ENCODE peak calls at places on chromosome 21, in six cellular contexts. S is retinal pigment epithelial cell, J is AG10803, I is GM06990, F is BJ, Y is endodermal cell. U is an unnamed sample.

GRCh38 chr21:33101300-33102005 is 31.5 kb downstream of the OLIG1 start:
- DNase-seq in S (no peak), J (no peak), I (peak; percentile 37), F (no peak), Y (peak; percentile 65), U (no peak)

GRCh38 chr21:16535100-16535418 is 805.3 kb downstream of the USP25 start:
- DNase-seq in S (peak; percentile 14), J (peak; percentile 83), I (no peak), F (no peak), Y (no peak), U (peak; percentile 57)

GRCh38 chr21:44306926-44307687 is 7.3 kb downstream of the PFKL start:
- DNase-seq in S (peak; percentile 82), J (peak; percentile 11), I (no peak), F (no peak), Y (no peak), U (no peak)

GRCh38 chr21:27298465-27298864 is 331.6 kb upstream of the ADAMTS5 start:
- DNase-seq in S (no peak), J (peak; percentile 57), I (no peak), F (no peak), Y (no peak), U (no peak)

GRCh38 chr21:20875741-20876140 is 122.5 kb upstream of the NCAM2 start:
- DNase-seq in S (no peak), J (no peak), I (no peak), F (no peak), Y (no peak), U (no peak)

GRCh38 chr21:35423694-35424093 is 374.6 kb upstream of the RUNX1 start:
- DNase-seq in S (no peak), J (peak; percentile 86), I (no peak), F (no peak), Y (no peak), U (no peak)

GRCh38 chr21:28257276-28257675 is 735.4 kb downstream of the LTN1 start:
- DNase-seq in S (no peak), J (peak; percentile 16), I (no peak), F (no peak), Y (no peak), U (no peak)

GRCh38 chr21:36709868-36710728 is 11.2 kb downstream of the SIM2 start:
- DNase-seq in S (no peak), J (no peak), I (no peak), F (no peak), Y (peak; percentile 74), U (no peak)

GRCh38 chr21:37552496-37553399 is 186.2 kb downstream of the DYRK1A start:
- DNase-seq in S (no peak), J (no peak), I (no peak), F (no peak), Y (peak; percentile 29), U (no peak)

GRCh38 chr21:35573472-35574389 is 486.6 kb downstream of the SETD4 start:
- DNase-seq in S (no peak), J (peak; percentile 55), I (no peak), F (no peak), Y (no peak), U (no peak)

GRCh38 chr21:8998946-8999681 is 1522.3 kb upstream of the TPTE start:
- DNase-seq in S (no peak), J (no peak), I (no peak), F (no peak), Y (no peak), U (no peak)

GRCh38 chr21:46421756-46422555 is 36.7 kb upstream of the DIP2A start:
- DNase-seq in S (no peak), J (no peak), I (no peak), F (no peak), Y (no peak), U (no peak)

GRCh38 chr21:36966846-36967657 is 583 bp upstream of the HLCS start:
- DNase-seq in S (no peak), J (no peak), I (no peak), F (no peak), Y (peak; percentile 87), U (no peak)

GRCh38 chr21:46619846-46620245 is 15.0 kb upstream of the S100B start:
- DNase-seq in S (no peak), J (peak; percentile 25), I (no peak), F (no peak), Y (no peak), U (no peak)

GRCh38 chr21:35528109-35529042 is 479.3 kb upstream of the RUNX1 start:
- DNase-seq in S (no peak), J (no peak), I (peak; percentile 47), F (no peak), Y (no peak), U (no peak)

GRCh38 chr21:33384851-33385331 is 18.3 kb upstream of the IFNGR2 start:
- DNase-seq in S (no peak), J (no peak), I (no peak), F (no peak), Y (no peak), U (peak; percentile 46)

GRCh38 chr21:46622226-46622625 is 13.2 kb upstream of the PRMT2 start:
- DNase-seq in S (peak; percentile 63), J (no peak), I (no peak), F (no peak), Y (no peak), U (no peak)

GRCh38 chr21:41625428-41625827 is 117.5 kb upstream of the TMPRSS2 start:
- DNase-seq in S (no peak), J (no peak), I (no peak), F (no peak), Y (no peak), U (no peak)

GRCh38 chr21:36695671-36696389 is 3.1 kb upstream of the SIM2 start:
- DNase-seq in S (no peak), J (no peak), I (no peak), F (no peak), Y (peak; percentile 86), U (no peak)

GRCh38 chr21:34807146-34807880 is 138.5 kb downstream of the CLIC6 start:
- DNase-seq in S (peak; percentile 98), J (peak; percentile 92), I (peak; percentile 40), F (peak; percentile 70), Y (peak; percentile 73), U (peak; percentile 98)

GRCh38 chr21:41643246-41643966 is 123.4 kb downstream of the RIPK4 start:
- DNase-seq in S (peak; percentile 91), J (no peak), I (no peak), F (no peak), Y (no peak), U (no peak)

GRCh38 chr21:43957629-43958362 is 54.3 kb upstream of the TRAPPC10 start:
- DNase-seq in S (no peak), J (no peak), I (peak; percentile 46), F (no peak), Y (no peak), U (no peak)

GRCh38 chr21:35616090-35616489 is 444.2 kb downstream of the SETD4 start:
- DNase-seq in S (peak; percentile 33), J (peak; percentile 75), I (no peak), F (peak; percentile 47), Y (no peak), U (no peak)

GRCh38 chr21:34130598-34130985 is 57.2 kb downstream of the MRPS6 start:
- DNase-seq in S (no peak), J (no peak), I (no peak), F (no peak), Y (no peak), U (no peak)

GRCh38 chr21:23384679-23385078 is 2222.6 kb downstream of the MRPL39 start:
- DNase-seq in S (no peak), J (no peak), I (no peak), F (no peak), Y (peak; percentile 58), U (no peak)
- H3K4me3 ChIP-seq in S (no peak overlapping the region), J (no peak overlapping the region), I (no peak overlapping the region), F (no peak overlapping the region), Y (no peak overlapping the region), U (no peak overlapping the region)

GRCh38 chr21:31918250-31918775 is 45.5 kb downstream of the HUNK start:
- DNase-seq in S (no peak), J (no peak), I (no peak), F (no peak), Y (no peak), U (no peak)
- TF ChIP-seq CTCF in S (no peak), J (peak; percentile 7), I (no peak), F (no peak), Y (peak; percentile 58), U (peak; percentile 23)

GRCh38 chr21:45420061-45420521 is 15.1 kb downstream of the COL18A1 start:
- DNase-seq in S (peak; percentile 82), J (no peak), I (no peak), F (no peak), Y (peak; percentile 37), U (no peak)
- H3K4me3 ChIP-seq in S (peak overlapping the region; percentile 23), J (no peak overlapping the region), I (no peak overlapping the region), F (no peak overlapping the region), Y (no peak overlapping the region), U (no peak overlapping the region)

GRCh38 chr21:26087223-26087918 is 83.2 kb downstream of the APP start:
- DNase-seq in S (no peak), J (no peak), I (no peak), F (no peak), Y (no peak), U (no peak)

GRCh38 chr21:26095131-26095530 is 75.4 kb downstream of the APP start:
- DNase-seq in S (no peak), J (no peak), I (no peak), F (no peak), Y (no peak), U (no peak)

GRCh38 chr21:26089730-26090129 is 80.8 kb downstream of the APP start:
- DNase-seq in S (no peak), J (no peak), I (peak; percentile 1), F (no peak), Y (no peak), U (no peak)

GRCh38 chr21:26093094-26093493 is 77.5 kb downstream of the APP start:
- DNase-seq in S (no peak), J (no peak), I (no peak), F (no peak), Y (no peak), U (no peak)

GRCh38 chr21:26091480-26092018 is 79.0 kb downstream of the APP start:
- DNase-seq in S (no peak), J (no peak), I (no peak), F (no peak), Y (no peak), U (no peak)
- TF ChIP-seq CTCF in S (peak; percentile 23), J (no peak), I (no peak), F (no peak), Y (peak; percentile 73), U (peak; percentile 30)

GRCh38 chr21:38852708-38853107 is 47.0 kb downstream of the ETS2 start:
- DNase-seq in S (no peak), J (no peak), I (no peak), F (no peak), Y (no peak), U (no peak)
- H3K4me3 ChIP-seq in S (no peak overlapping the region), J (no peak overlapping the region), I (no peak overlapping the region), F (no peak overlapping the region), Y (no peak overlapping the region), U (no peak overlapping the region)

DNA sequence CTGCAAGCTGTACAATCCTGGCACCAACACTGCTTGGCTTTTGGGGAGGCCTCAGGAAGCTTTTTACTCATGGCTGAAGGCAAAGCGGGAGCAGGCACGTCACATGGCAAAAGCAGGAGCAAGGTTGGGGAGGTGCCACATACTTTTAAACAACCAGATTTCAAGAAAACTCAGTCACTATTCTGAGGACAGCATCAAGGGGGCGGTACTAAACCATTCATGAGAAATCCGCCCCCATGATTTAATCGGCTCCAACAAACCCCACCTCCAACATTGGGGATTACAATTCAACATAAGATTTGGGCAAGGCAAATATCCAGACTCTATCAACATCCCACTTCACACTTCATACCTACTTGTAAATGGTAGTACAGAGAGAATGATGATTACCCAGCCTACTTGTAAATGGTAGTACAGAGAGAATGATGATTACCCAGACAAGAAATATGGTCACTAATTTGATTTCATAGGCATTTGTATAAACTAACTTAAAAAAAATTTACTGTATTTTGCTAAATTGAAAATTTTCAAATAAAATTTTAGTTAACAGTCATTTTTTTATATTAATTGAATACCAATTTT is 24.9 kb downstream of the ATP5PF start:
- DNase-seq in S (no peak), J (no peak), I (no peak), F (no peak), Y (peak; percentile 63), U (no peak)
- TF ChIP-seq CTCF in S (no peak), J (no peak), I (no peak), F (no peak), Y (peak; percentile 27), U (no peak)

U was measured in epithelial cell of proximal tubule.